ENCODE peak calls at places on chromosomes 12 and 14, in seven cellular contexts. One of them, this sample, is unnamed.

GRCh38 chr12:52799498-52800211 is 3.7 kb upstream of the KRT3 start:
- DNase-seq in activated CD8-positive, alpha-beta memory T cell treated with anti-CD3 and anti-CD28 coated beads for 24 hours: no peak
- DNase-seq in NCI-H774: no peak
- DNase-seq in NCI-H1092 treated with DMSO at 0.1 percent for 48 hours: no peak
- DNase-seq in KG1: no peak
- DNase-seq in HFFc6: no peak
- DNase-seq in natural killer cell: no peak
- DNase-seq in this sample: no peak

GRCh38 chr14:75548544-75548943 is 26.3 kb downstream of the BATF start:
- DNase-seq in KG1: no peak
- DNase-seq in HFFc6: peak
- DNase-seq in activated CD8-positive, alpha-beta memory T cell treated with anti-CD3 and anti-CD28 coated beads for 24 hours: no peak
- DNase-seq in natural killer cell: no peak
- DNase-seq in NCI-H774: no peak
- DNase-seq in NCI-H1092 treated with DMSO at 0.1 percent for 48 hours: no peak
- DNase-seq in this sample: no peak

GRCh38 chr14:95482967-95483842 is 33.2 kb downstream of the SYNE3 start:
- DNase-seq in natural killer cell: no peak
- DNase-seq in activated CD8-positive, alpha-beta memory T cell treated with anti-CD3 and anti-CD28 coated beads for 24 hours: no peak
- DNase-seq in NCI-H1092 treated with DMSO at 0.1 percent for 48 hours: no peak
- DNase-seq in NCI-H774: no peak
- DNase-seq in HFFc6: peak
- DNase-seq in KG1: no peak
- DNase-seq in this sample: no peak

GRCh38 chr14:96661244-96661969 is 135.8 kb upstream of the VRK1 start:
- DNase-seq in HFFc6: no peak
- DNase-seq in NCI-H774: no peak
- DNase-seq in natural killer cell: no peak
- DNase-seq in activated CD8-positive, alpha-beta memory T cell treated with anti-CD3 and anti-CD28 coated beads for 24 hours: no peak
- DNase-seq in KG1: no peak
- DNase-seq in NCI-H1092 treated with DMSO at 0.1 percent for 48 hours: no peak
- DNase-seq in this sample: no peak

GRCh38 chr14:58699656-58700055 is 61.9 kb downstream of the DACT1 start:
- DNase-seq in NCI-H1092 treated with DMSO at 0.1 percent for 48 hours: no peak
- DNase-seq in activated CD8-positive, alpha-beta memory T cell treated with anti-CD3 and anti-CD28 coated beads for 24 hours: no peak
- DNase-seq in natural killer cell: no peak
- DNase-seq in NCI-H774: no peak
- DNase-seq in HFFc6: no peak
- DNase-seq in KG1: no peak
- DNase-seq in this sample: peak

GRCh38 chr12:63889236-63889635 is 44.7 kb downstream of the SRGAP1 start:
- DNase-seq in HFFc6: peak
- DNase-seq in natural killer cell: no peak
- DNase-seq in KG1: no peak
- DNase-seq in NCI-H774: no peak
- DNase-seq in activated CD8-positive, alpha-beta memory T cell treated with anti-CD3 and anti-CD28 coated beads for 24 hours: no peak
- DNase-seq in NCI-H1092 treated with DMSO at 0.1 percent for 48 hours: no peak
- DNase-seq in this sample: no peak

GRCh38 chr12:88627501-88627900 is 47.2 kb upstream of the KITLG start:
- DNase-seq in HFFc6: no peak
- DNase-seq in activated CD8-positive, alpha-beta memory T cell treated with anti-CD3 and anti-CD28 coated beads for 24 hours: no peak
- DNase-seq in NCI-H1092 treated with DMSO at 0.1 percent for 48 hours: no peak
- DNase-seq in KG1: no peak
- DNase-seq in NCI-H774: no peak
- DNase-seq in natural killer cell: no peak
- DNase-seq in this sample: no peak

GRCh38 chr14:75860561-75861160 is 121.1 kb downstream of the TGFB3 start:
- DNase-seq in natural killer cell: no peak
- DNase-seq in activated CD8-positive, alpha-beta memory T cell treated with anti-CD3 and anti-CD28 coated beads for 24 hours: no peak
- DNase-seq in KG1: no peak
- DNase-seq in HFFc6: no peak
- DNase-seq in NCI-H1092 treated with DMSO at 0.1 percent for 48 hours: no peak
- DNase-seq in NCI-H774: no peak
- DNase-seq in this sample: no peak

GRCh38 chr14:103652806-103653205 is 23.8 kb downstream of the KLC1 start:
- DNase-seq in activated CD8-positive, alpha-beta memory T cell treated with anti-CD3 and anti-CD28 coated beads for 24 hours: no peak
- DNase-seq in KG1: no peak
- DNase-seq in NCI-H774: no peak
- DNase-seq in natural killer cell: no peak
- DNase-seq in NCI-H1092 treated with DMSO at 0.1 percent for 48 hours: no peak
- DNase-seq in HFFc6: no peak
- DNase-seq in this sample: no peak

GRCh38 chr12:21850419-21850818 is 75.9 kb upstream of the KCNJ8 start:
- DNase-seq in NCI-H1092 treated with DMSO at 0.1 percent for 48 hours: no peak
- DNase-seq in HFFc6: no peak
- DNase-seq in natural killer cell: no peak
- DNase-seq in NCI-H774: no peak
- DNase-seq in activated CD8-positive, alpha-beta memory T cell treated with anti-CD3 and anti-CD28 coated beads for 24 hours: no peak
- DNase-seq in KG1: no peak
- DNase-seq in this sample: no peak

GRCh38 chr14:91929700-91930099 is 17.8 kb downstream of the FBLN5 start:
- DNase-seq in KG1: no peak
- DNase-seq in activated CD8-positive, alpha-beta memory T cell treated with anti-CD3 and anti-CD28 coated beads for 24 hours: no peak
- DNase-seq in HFFc6: no peak
- DNase-seq in natural killer cell: no peak
- DNase-seq in NCI-H774: no peak
- DNase-seq in NCI-H1092 treated with DMSO at 0.1 percent for 48 hours: no peak
- DNase-seq in this sample: no peak

GRCh38 chr14:61839452-61839851 is 77.2 kb downstream of the SNAPC1 start:
- DNase-seq in NCI-H774: no peak
- DNase-seq in activated CD8-positive, alpha-beta memory T cell treated with anti-CD3 and anti-CD28 coated beads for 24 hours: no peak
- DNase-seq in natural killer cell: no peak
- DNase-seq in KG1: no peak
- DNase-seq in HFFc6: peak
- DNase-seq in NCI-H1092 treated with DMSO at 0.1 percent for 48 hours: no peak
- DNase-seq in this sample: no peak

GRCh38 chr14:24379907-24380746 is 12.1 kb downstream of the NFATC4 start:
- DNase-seq in KG1: no peak
- DNase-seq in natural killer cell: no peak
- DNase-seq in activated CD8-positive, alpha-beta memory T cell treated with anti-CD3 and anti-CD28 coated beads for 24 hours: no peak
- DNase-seq in HFFc6: no peak
- DNase-seq in NCI-H1092 treated with DMSO at 0.1 percent for 48 hours: no peak
- DNase-seq in NCI-H774: no peak
- DNase-seq in this sample: no peak

GRCh38 chr14:53946071-53946403 is 10.6 kb downstream of the BMP4 start:
- DNase-seq in NCI-H1092 treated with DMSO at 0.1 percent for 48 hours: no peak
- DNase-seq in activated CD8-positive, alpha-beta memory T cell treated with anti-CD3 and anti-CD28 coated beads for 24 hours: no peak
- DNase-seq in natural killer cell: no peak
- DNase-seq in HFFc6: no peak
- DNase-seq in NCI-H774: no peak
- DNase-seq in KG1: no peak
- DNase-seq in this sample: no peak

GRCh38 chr12:1348606-1349005 is 245.8 kb downstream of the FBXL14 start:
- DNase-seq in NCI-H774: no peak
- DNase-seq in NCI-H1092 treated with DMSO at 0.1 percent for 48 hours: no peak
- DNase-seq in HFFc6: no peak
- DNase-seq in natural killer cell: no peak
- DNase-seq in KG1: no peak
- DNase-seq in activated CD8-positive, alpha-beta memory T cell treated with anti-CD3 and anti-CD28 coated beads for 24 hours: no peak
- DNase-seq in this sample: no peak

GRCh38 chr12:123062682-123063426 is 82.4 kb downstream of the ARL6IP4 start:
- DNase-seq in NCI-H774: no peak
- DNase-seq in natural killer cell: no peak
- DNase-seq in activated CD8-positive, alpha-beta memory T cell treated with anti-CD3 and anti-CD28 coated beads for 24 hours: no peak
- DNase-seq in HFFc6: peak
- DNase-seq in KG1: no peak
- DNase-seq in NCI-H1092 treated with DMSO at 0.1 percent for 48 hours: no peak
- DNase-seq in this sample: no peak

GRCh38 chr12:93245543-93245942 is 132.2 kb upstream of the NUDT4 start:
- DNase-seq in NCI-H1092 treated with DMSO at 0.1 percent for 48 hours: no peak
- DNase-seq in NCI-H774: no peak
- DNase-seq in natural killer cell: no peak
- DNase-seq in activated CD8-positive, alpha-beta memory T cell treated with anti-CD3 and anti-CD28 coated beads for 24 hours: peak
- DNase-seq in KG1: no peak
- DNase-seq in HFFc6: no peak
- DNase-seq in this sample: no peak

GRCh38 chr12:50387972-50388478 is 8.4 kb downstream of the FAM186A start:
- DNase-seq in NCI-H1092 treated with DMSO at 0.1 percent for 48 hours: no peak
- DNase-seq in KG1: no peak
- DNase-seq in activated CD8-positive, alpha-beta memory T cell treated with anti-CD3 and anti-CD28 coated beads for 24 hours: peak
- DNase-seq in NCI-H774: no peak
- DNase-seq in natural killer cell: no peak
- DNase-seq in HFFc6: no peak
- DNase-seq in this sample: no peak

GRCh38 chr12:124446364-124446763 is 121.0 kb downstream of the NCOR2 start:
- DNase-seq in HFFc6: no peak
- DNase-seq in NCI-H1092 treated with DMSO at 0.1 percent for 48 hours: no peak
- DNase-seq in activated CD8-positive, alpha-beta memory T cell treated with anti-CD3 and anti-CD28 coated beads for 24 hours: no peak
- DNase-seq in KG1: no peak
- DNase-seq in NCI-H774: no peak
- DNase-seq in natural killer cell: no peak
- DNase-seq in this sample: no peak

GRCh38 chr14:53956427-53957201 is at the start of gene BMP4:
- DNase-seq in NCI-H1092 treated with DMSO at 0.1 percent for 48 hours: no peak
- DNase-seq in KG1: no peak
- DNase-seq in natural killer cell: no peak
- DNase-seq in NCI-H774: peak
- DNase-seq in activated CD8-positive, alpha-beta memory T cell treated with anti-CD3 and anti-CD28 coated beads for 24 hours: no peak
- DNase-seq in HFFc6: peak
- DNase-seq in this sample: peak

GRCh38 chr12:43914923-43915468 is 79.1 kb downstream of the TMEM117 start:
- DNase-seq in KG1: no peak
- DNase-seq in activated CD8-positive, alpha-beta memory T cell treated with anti-CD3 and anti-CD28 coated beads for 24 hours: no peak
- DNase-seq in NCI-H1092 treated with DMSO at 0.1 percent for 48 hours: no peak
- DNase-seq in NCI-H774: peak
- DNase-seq in natural killer cell: no peak
- DNase-seq in HFFc6: peak
- DNase-seq in this sample: no peak

GRCh38 chr12:68515793-68516192 is 94.9 kb upstream of the RAP1B start:
- DNase-seq in NCI-H1092 treated with DMSO at 0.1 percent for 48 hours: no peak
- DNase-seq in NCI-H774: no peak
- DNase-seq in natural killer cell: no peak
- DNase-seq in activated CD8-positive, alpha-beta memory T cell treated with anti-CD3 and anti-CD28 coated beads for 24 hours: no peak
- DNase-seq in HFFc6: no peak
- DNase-seq in KG1: no peak
- DNase-seq in this sample: no peak

GRCh38 chr14:29236848-29237247 is 470.3 kb downstream of the FOXG1 start:
- DNase-seq in natural killer cell: no peak
- DNase-seq in NCI-H1092 treated with DMSO at 0.1 percent for 48 hours: no peak
- DNase-seq in HFFc6: peak
- DNase-seq in NCI-H774: no peak
- DNase-seq in activated CD8-positive, alpha-beta memory T cell treated with anti-CD3 and anti-CD28 coated beads for 24 hours: no peak
- DNase-seq in KG1: no peak
- DNase-seq in this sample: no peak

GRCh38 chr12:5407457-5407856 is 24.5 kb upstream of the NTF3 start:
- DNase-seq in HFFc6: peak
- DNase-seq in KG1: no peak
- DNase-seq in natural killer cell: no peak
- DNase-seq in activated CD8-positive, alpha-beta memory T cell treated with anti-CD3 and anti-CD28 coated beads for 24 hours: no peak
- DNase-seq in NCI-H1092 treated with DMSO at 0.1 percent for 48 hours: no peak
- DNase-seq in NCI-H774: no peak
- DNase-seq in this sample: no peak

GRCh38 chr12:29486972-29487371 is 10.5 kb downstream of the OVCH1 start:
- DNase-seq in activated CD8-positive, alpha-beta memory T cell treated with anti-CD3 and anti-CD28 coated beads for 24 hours: no peak
- DNase-seq in KG1: no peak
- DNase-seq in NCI-H774: no peak
- DNase-seq in HFFc6: no peak
- DNase-seq in natural killer cell: no peak
- DNase-seq in NCI-H1092 treated with DMSO at 0.1 percent for 48 hours: no peak
- DNase-seq in this sample: no peak

GRCh38 chr12:52436000-52436827 is 2.0 kb upstream of the KRT75 start:
- DNase-seq in KG1: no peak
- DNase-seq in natural killer cell: no peak
- DNase-seq in NCI-H774: no peak
- DNase-seq in activated CD8-positive, alpha-beta memory T cell treated with anti-CD3 and anti-CD28 coated beads for 24 hours: no peak
- DNase-seq in NCI-H1092 treated with DMSO at 0.1 percent for 48 hours: no peak
- DNase-seq in HFFc6: no peak
- DNase-seq in this sample: peak

GRCh38 chr14:97246648-97247047 is 449.5 kb downstream of the VRK1 start:
- DNase-seq in NCI-H774: no peak
- DNase-seq in HFFc6: no peak
- DNase-seq in NCI-H1092 treated with DMSO at 0.1 percent for 48 hours: no peak
- DNase-seq in activated CD8-positive, alpha-beta memory T cell treated with anti-CD3 and anti-CD28 coated beads for 24 hours: no peak
- DNase-seq in KG1: no peak
- DNase-seq in natural killer cell: no peak
- DNase-seq in this sample: no peak

GRCh38 chr12:7645395-7646177 is 20.1 kb downstream of the APOBEC1 start:
- DNase-seq in activated CD8-positive, alpha-beta memory T cell treated with anti-CD3 and anti-CD28 coated beads for 24 hours: no peak
- DNase-seq in NCI-H774: no peak
- DNase-seq in HFFc6: peak
- DNase-seq in natural killer cell: no peak
- DNase-seq in NCI-H1092 treated with DMSO at 0.1 percent for 48 hours: peak
- DNase-seq in KG1: peak
- DNase-seq in this sample: no peak

GRCh38 chr12:90682398-90682797 is 272.6 kb downstream of the CCER1 start:
- DNase-seq in KG1: no peak
- DNase-seq in natural killer cell: no peak
- DNase-seq in NCI-H774: no peak
- DNase-seq in HFFc6: no peak
- DNase-seq in activated CD8-positive, alpha-beta memory T cell treated with anti-CD3 and anti-CD28 coated beads for 24 hours: no peak
- DNase-seq in NCI-H1092 treated with DMSO at 0.1 percent for 48 hours: no peak
- DNase-seq in this sample: no peak

GRCh38 chr12:128381537-128381936 is 114.6 kb downstream of the TMEM132C start:
- DNase-seq in NCI-H1092 treated with DMSO at 0.1 percent for 48 hours: no peak
- DNase-seq in activated CD8-positive, alpha-beta memory T cell treated with anti-CD3 and anti-CD28 coated beads for 24 hours: no peak
- DNase-seq in natural killer cell: no peak
- DNase-seq in KG1: no peak
- DNase-seq in NCI-H774: no peak
- DNase-seq in HFFc6: no peak
- DNase-seq in this sample: no peak

GRCh38 chr12:12533238-12533829 is 29.3 kb downstream of the DUSP16 start:
- DNase-seq in activated CD8-positive, alpha-beta memory T cell treated with anti-CD3 and anti-CD28 coated beads for 24 hours: no peak
- DNase-seq in HFFc6: no peak
- DNase-seq in KG1: no peak
- DNase-seq in NCI-H774: peak
- DNase-seq in NCI-H1092 treated with DMSO at 0.1 percent for 48 hours: peak
- DNase-seq in natural killer cell: no peak
- DNase-seq in this sample: peak

GRCh38 chr12:46103691-46104090 is 113.3 kb upstream of the SCAF11 start:
- DNase-seq in KG1: no peak
- DNase-seq in NCI-H774: no peak
- DNase-seq in HFFc6: no peak
- DNase-seq in natural killer cell: no peak
- DNase-seq in activated CD8-positive, alpha-beta memory T cell treated with anti-CD3 and anti-CD28 coated beads for 24 hours: no peak
- DNase-seq in NCI-H1092 treated with DMSO at 0.1 percent for 48 hours: no peak
- DNase-seq in this sample: no peak

GRCh38 chr12:33588082-33588712 is 148.6 kb upstream of the SYT10 start:
- DNase-seq in NCI-H1092 treated with DMSO at 0.1 percent for 48 hours: no peak
- DNase-seq in KG1: peak
- DNase-seq in activated CD8-positive, alpha-beta memory T cell treated with anti-CD3 and anti-CD28 coated beads for 24 hours: no peak
- DNase-seq in HFFc6: peak
- DNase-seq in NCI-H774: no peak
- DNase-seq in natural killer cell: no peak
- DNase-seq in this sample: no peak

GRCh38 chr14:75441731-75442130 is 13.9 kb downstream of the JDP2 start:
- DNase-seq in activated CD8-positive, alpha-beta memory T cell treated with anti-CD3 and anti-CD28 coated beads for 24 hours: no peak
- DNase-seq in HFFc6: no peak
- DNase-seq in KG1: no peak
- DNase-seq in natural killer cell: no peak
- DNase-seq in NCI-H1092 treated with DMSO at 0.1 percent for 48 hours: no peak
- DNase-seq in NCI-H774: no peak
- DNase-seq in this sample: no peak

GRCh38 chr12:115709410-115710065 is 568.0 kb downstream of the MED13L start:
- DNase-seq in HFFc6: no peak
- DNase-seq in KG1: no peak
- DNase-seq in NCI-H1092 treated with DMSO at 0.1 percent for 48 hours: peak
- DNase-seq in natural killer cell: no peak
- DNase-seq in NCI-H774: no peak
- DNase-seq in activated CD8-positive, alpha-beta memory T cell treated with anti-CD3 and anti-CD28 coated beads for 24 hours: no peak
- DNase-seq in this sample: peak

GRCh38 chr14:58805057-58805456 is 167.3 kb downstream of the DACT1 start:
- DNase-seq in HFFc6: no peak
- DNase-seq in KG1: no peak
- DNase-seq in natural killer cell: no peak
- DNase-seq in activated CD8-positive, alpha-beta memory T cell treated with anti-CD3 and anti-CD28 coated beads for 24 hours: no peak
- DNase-seq in NCI-H1092 treated with DMSO at 0.1 percent for 48 hours: peak
- DNase-seq in NCI-H774: peak
- DNase-seq in this sample: peak

GRCh38 chr12:19916982-19917381 is 451.4 kb upstream of the PDE3A start:
- DNase-seq in NCI-H774: peak
- DNase-seq in HFFc6: no peak
- DNase-seq in NCI-H1092 treated with DMSO at 0.1 percent for 48 hours: no peak
- DNase-seq in natural killer cell: no peak
- DNase-seq in activated CD8-positive, alpha-beta memory T cell treated with anti-CD3 and anti-CD28 coated beads for 24 hours: no peak
- DNase-seq in KG1: no peak
- DNase-seq in this sample: no peak

GRCh38 chr12:93368766-93369165 is 9.0 kb upstream of the NUDT4 start:
- DNase-seq in activated CD8-positive, alpha-beta memory T cell treated with anti-CD3 and anti-CD28 coated beads for 24 hours: no peak
- DNase-seq in HFFc6: no peak
- DNase-seq in NCI-H774: no peak
- DNase-seq in natural killer cell: no peak
- DNase-seq in KG1: no peak
- DNase-seq in NCI-H1092 treated with DMSO at 0.1 percent for 48 hours: no peak
- DNase-seq in this sample: no peak

This sample was measured in DMS79 treated with DMSO at 0.1 percent for 48 hours.